ENCODE peak calls at places on chromosomes 7 and 10, in nine cellular contexts. L is nucleus accumbens, F is GM12865, K is posterior cingulate gyrus, R is DMS 273 treated with DMSO at 0.1 percent for 48 hours, S is posterior vena cava, T is astrocyte of the spinal cord, U is amniotic stem cell, V is AG08396. J is an unnamed sample.

GRCh38 chr7:2405601-2406345 is 2.4 kb downstream of the CHST12 start:
- DNase-seq in L (no peak), F (peak; percentile 94), K (peak; percentile 67), R (no peak), S (no peak), T (no peak), U (no peak), V (no peak), J (no peak)

GRCh38 chr10:122163182-122164027 is 107.7 kb upstream of the BTBD16 start:
- DNase-seq in L (peak; percentile 11), F (no peak), K (peak; percentile 94), R (no peak), S (peak; percentile 83), T (no peak), U (no peak), V (peak; percentile 66), J (no peak)

GRCh38 chr10:58326967-58327381 is 7.8 kb upstream of the UBE2D1 start:
- DNase-seq in L (no peak), F (no peak), K (peak; percentile 70), R (no peak), S (peak; percentile 89), T (peak; percentile 48), U (no peak), V (peak; percentile 55), J (no peak)

GRCh38 chr10:74750848-74751274 is 75.5 kb upstream of the KAT6B start:
- DNase-seq in L (no peak), F (peak; percentile 46), K (no peak), R (no peak), S (no peak), T (no peak), U (no peak), V (no peak), J (no peak)

GRCh38 chr7:3243256-3243655 is 57.8 kb upstream of the SDK1 start:
- DNase-seq in L (no peak), F (no peak), K (no peak), R (no peak), S (no peak), T (no peak), U (no peak), V (no peak), J (no peak)

GRCh38 chr7:70693690-70694356 is 438.1 kb upstream of the GALNT17 start:
- DNase-seq in L (peak; percentile 69), F (peak; percentile 86), K (peak; percentile 93), R (peak; percentile 69), S (peak; percentile 92), T (peak; percentile 68), U (peak; percentile 32), V (peak; percentile 81), J (peak; percentile 93)

GRCh38 chr10:132065491-132066105 is at the start of gene JAKMIP3:
- DNase-seq in L (peak; percentile 78), F (no peak), K (peak; percentile 93), R (no peak), S (peak; percentile 82), T (peak; percentile 86), U (peak; percentile 92), V (peak; percentile 94), J (peak; percentile 73)

GRCh38 chr10:54133201-54133600 is 667.8 kb downstream of the PCDH15 start:
- DNase-seq in L (no peak), F (no peak), K (no peak), R (no peak), S (no peak), T (no peak), U (no peak), V (no peak), J (no peak)

GRCh38 chr10:29443745-29444523 is 155.1 kb downstream of the LYZL1 start:
- DNase-seq in L (no peak), F (peak; percentile 30), K (no peak), R (no peak), S (no peak), T (no peak), U (no peak), V (no peak), J (no peak)

GRCh38 chr7:111678281-111678680 is 116.0 kb upstream of the IMMP2L start:
- DNase-seq in L (no peak), F (no peak), K (no peak), R (no peak), S (no peak), T (peak; percentile 44), U (no peak), V (no peak), J (no peak)

GRCh38 chr7:143096146-143096545 is 35.7 kb upstream of the PIP start:
- DNase-seq in L (no peak), F (no peak), K (no peak), R (no peak), S (no peak), T (no peak), U (no peak), V (no peak), J (no peak)

GRCh38 chr7:84688671-84689070 is 494.1 kb upstream of the SEMA3A start:
- DNase-seq in L (no peak), F (no peak), K (no peak), R (no peak), S (no peak), T (peak; percentile 44), U (no peak), V (no peak), J (no peak)

GRCh38 chr10:113126506-113127192 is 176.6 kb downstream of the TCF7L2 start:
- DNase-seq in L (peak; percentile 63), F (no peak), K (peak; percentile 96), R (peak; percentile 9), S (peak; percentile 92), T (peak; percentile 66), U (peak; percentile 61), V (peak; percentile 90), J (peak; percentile 68)

GRCh38 chr7:78203042-78203720 is 404.6 kb downstream of the PHTF2 start:
- DNase-seq in L (no peak), F (no peak), K (no peak), R (no peak), S (no peak), T (no peak), U (no peak), V (no peak), J (no peak)

GRCh38 chr10:44327461-44327860 is 57.4 kb downstream of the CXCL12 start:
- DNase-seq in L (no peak), F (no peak), K (no peak), R (no peak), S (no peak), T (no peak), U (no peak), V (no peak), J (no peak)

GRCh38 chr7:77862691-77863090 is 64.1 kb downstream of the PHTF2 start:
- DNase-seq in L (no peak), F (no peak), K (no peak), R (no peak), S (no peak), T (no peak), U (no peak), V (no peak), J (no peak)

GRCh38 chr7:137081694-137082093 is 213.2 kb downstream of the CHRM2 start:
- DNase-seq in L (no peak), F (no peak), K (peak; percentile 80), R (no peak), S (peak; percentile 84), T (peak; percentile 91), U (peak; percentile 67), V (peak; percentile 72), J (peak; percentile 88)

GRCh38 chr10:127522298-127522697 is 26.8 kb upstream of the NPS start:
- DNase-seq in L (no peak), F (no peak), K (no peak), R (no peak), S (no peak), T (no peak), U (no peak), V (no peak), J (no peak)